ENCODE peak calls at places on chromosomes 1 and 21, in six cellular contexts. Q is COR-L47; P is NCI-H2081; F is stimulated activated CD4-positive, alpha-beta T cell treated with anti-CD3 and anti-CD28 coated beads, Interleukin-1b, Interleukin-23, amount 100 ng/mL, for 48 hours; D is tibial nerve; T is astrocyte of the spinal cord. R is an unnamed sample.

GRCh38 chr1:10424034-10424433 is 6.2 kb upstream of the CENPS start:
- DNase-seq in F (no peak), Q (no peak), D (peak; percentile 52), T (no peak), P (no peak), R (peak; percentile 76)

GRCh38 chr21:21397464-21397863 is 399.3 kb downstream of the NCAM2 start:
- DNase-seq in D (no peak), Q (no peak), P (no peak), T (no peak), F (no peak), R (no peak)

GRCh38 chr1:36706416-36706815 is 223.7 kb upstream of the CSF3R start:
- DNase-seq in Q (no peak), T (no peak), P (peak; percentile 28), F (no peak), D (no peak), R (no peak)

GRCh38 chr1:174572771-174573170 is 125.0 kb downstream of the GPR52 start:
- DNase-seq in P (no peak), T (no peak), Q (no peak), D (no peak), F (no peak), R (no peak)

GRCh38 chr1:8015809-8016165 is 10.3 kb downstream of the ERRFI1 start:
- DNase-seq in F (no peak), Q (no peak), D (peak; percentile 53), P (no peak), T (peak; percentile 55), R (peak; percentile 69)

GRCh38 chr1:37133276-37134145 is 99.2 kb upstream of the GRIK3 start:
- DNase-seq in Q (no peak), F (no peak), D (no peak), P (no peak), T (no peak), R (no peak)

GRCh38 chr21:25280061-25280460 is 327.2 kb downstream of the MRPL39 start:
- DNase-seq in Q (no peak), F (no peak), D (no peak), T (no peak), P (no peak), R (no peak)

GRCh38 chr1:212718499-212718898 is 18.9 kb upstream of the BATF3 start:
- DNase-seq in F (no peak), D (no peak), Q (peak; percentile 1), T (peak; percentile 22), P (peak; percentile 11), R (no peak)

GRCh38 chr1:192830596-192831241 is 21.9 kb downstream of the RGS2 start:
- DNase-seq in D (no peak), F (no peak), Q (no peak), P (no peak), T (no peak), R (no peak)

GRCh38 chr1:3787347-3787710 is 9.0 kb downstream of the LRRC47 start:
- DNase-seq in F (peak; percentile 77), Q (no peak), P (no peak), T (no peak), D (no peak), R (peak; percentile 15)

GRCh38 chr1:241406421-241406820 is 49.4 kb upstream of the RGS7 start:
- DNase-seq in D (no peak), F (no peak), Q (no peak), P (no peak), T (no peak), R (no peak)